ENCODE peak calls at places on chromosomes 7 and 10, in six cellular contexts. B, Q, V, L, J and W are unnamed samples.

GRCh38 chr7:136923111-136923510 is 54.7 kb downstream of the CHRM2 start:
- DNase-seq in B (no peak), Q (peak; percentile 77), V (no peak), L (no peak), J (no peak), W (no peak)

GRCh38 chr10:52897162-52897561 is 124.6 kb upstream of the MBL2 start:
- DNase-seq in B (no peak), Q (no peak), V (no peak), L (no peak), J (no peak), W (no peak)

GRCh38 chr7:105010538-105011523 is 3.2 kb upstream of the KMT2E start:
- DNase-seq in B (no peak), Q (peak; percentile 29), V (no peak), L (no peak), J (no peak), W (no peak)

GRCh38 chr7:105934577-105935185 is 28.4 kb upstream of the CDHR3 start:
- DNase-seq in B (no peak), Q (peak; percentile 47), V (peak; percentile 36), L (no peak), J (peak; percentile 64), W (peak; percentile 36)

GRCh38 chr10:70807566-70807965 is 8.2 kb upstream of the SGPL1 start:
- DNase-seq in B (no peak), Q (no peak), V (no peak), L (no peak), J (no peak), W (no peak)

GRCh38 chr10:109025187-109025586 is 898.1 kb downstream of the XPNPEP1 start:
- DNase-seq in B (no peak), Q (no peak), V (no peak), L (no peak), J (no peak), W (no peak)

GRCh38 chr10:86402283-86402931 is 35.8 kb upstream of the GRID1 start:
- DNase-seq in B (no peak), Q (peak; percentile 15), V (no peak), L (no peak), J (no peak), W (peak; percentile 31)

GRCh38 chr10:60446855-60447254 is 57.2 kb upstream of the ANK3 start:
- DNase-seq in B (no peak), Q (no peak), V (no peak), L (no peak), J (peak; percentile 26), W (no peak)

GRCh38 chr7:7843972-7844371 is 124.6 kb upstream of the GLCCI1 start:
- DNase-seq in B (no peak), Q (no peak), V (no peak), L (no peak), J (no peak), W (no peak)

GRCh38 chr7:18895456-18895855 is 222.0 kb downstream of the TWIST1 start:
- DNase-seq in B (no peak), Q (peak; percentile 88), V (no peak), L (no peak), J (no peak), W (no peak)

GRCh38 chr10:488081-488932 is 201.2 kb downstream of the DIP2C start:
- DNase-seq in B (no peak), Q (no peak), V (no peak), L (peak; percentile 33), J (no peak), W (peak; percentile 9)

GRCh38 chr10:89937494-89937893 is 236.1 kb downstream of the KIF20B start:
- DNase-seq in B (no peak), Q (no peak), V (no peak), L (no peak), J (no peak), W (no peak)

GRCh38 chr7:73841689-73842247 is 548 bp downstream of the METTL27 start:
- DNase-seq in B (peak; percentile 54), Q (no peak), V (no peak), L (peak; percentile 65), J (no peak), W (no peak)

GRCh38 chr7:43092819-43093218 is 19.6 kb upstream of the HECW1 start:
- DNase-seq in B (no peak), Q (no peak), V (no peak), L (no peak), J (no peak), W (no peak)

GRCh38 chr10:59847888-59848287 is 58.5 kb downstream of the CCDC6 start:
- DNase-seq in B (no peak), Q (no peak), V (no peak), L (no peak), J (no peak), W (no peak)

GRCh38 chr7:106345421-106346166 is 60.8 kb upstream of the NAMPT start:
- DNase-seq in B (no peak), Q (peak; percentile 61), V (no peak), L (no peak), J (no peak), W (no peak)

GRCh38 chr7:88184848-88185304 is 35.0 kb downstream of the SRI start:
- DNase-seq in B (no peak), Q (peak; percentile 12), V (no peak), L (peak; percentile 38), J (no peak), W (no peak)

GRCh38 chr7:143346018-143346417 is 16.5 kb downstream of the FAM131B start:
- DNase-seq in B (no peak), Q (no peak), V (no peak), L (no peak), J (no peak), W (no peak)

GRCh38 chr10:59099536-59099935 is 76.9 kb upstream of the PHYHIPL start:
- DNase-seq in B (no peak), Q (no peak), V (no peak), L (no peak), J (no peak), W (no peak)

GRCh38 chr7:94393251-94393758 is 1.4 kb upstream of the COL1A2 start:
- DNase-seq in B (no peak), Q (peak; percentile 56), V (no peak), L (peak; percentile 78), J (no peak), W (peak; percentile 42)

GRCh38 chr7:148264933-148265557 is 325.5 kb upstream of the C7orf33 start:
- DNase-seq in B (no peak), Q (peak; percentile 13), V (peak; percentile 39), L (no peak), J (peak; percentile 21), W (no peak)

GRCh38 chr10:22816298-22816653 is 101.9 kb upstream of the PIP4K2A start:
- DNase-seq in B (no peak), Q (peak; percentile 96), V (no peak), L (no peak), J (no peak), W (no peak)

GRCh38 chr7:115630049-115630448 is 400.5 kb downstream of the TFEC start:
- DNase-seq in B (no peak), Q (no peak), V (no peak), L (no peak), J (no peak), W (no peak)

GRCh38 chr7:116195451-116195850 is 14.9 kb upstream of the TES start:
- DNase-seq in B (no peak), Q (peak; percentile 73), V (no peak), L (no peak), J (no peak), W (no peak)

GRCh38 chr10:13018171-13018570 is 16.7 kb upstream of the CCDC3 start:
- DNase-seq in B (no peak), Q (peak; percentile 59), V (no peak), L (no peak), J (no peak), W (no peak)

GRCh38 chr10:27457261-27457945 is 46.7 kb upstream of the RAB18 start:
- DNase-seq in B (no peak), Q (no peak), V (no peak), L (no peak), J (no peak), W (no peak)

GRCh38 chr10:3043512-3044368 is 23.6 kb upstream of the PFKP start:
- DNase-seq in B (peak; percentile 52), Q (peak; percentile 80), V (peak; percentile 65), L (peak; percentile 71), J (peak; percentile 66), W (peak; percentile 66)

GRCh38 chr10:104032144-104032775 is 53.4 kb downstream of the COL17A1 start:
- DNase-seq in B (no peak), Q (no peak), V (peak; percentile 60), L (no peak), J (no peak), W (no peak)

GRCh38 chr7:149156898-149157297 is 9.6 kb downstream of the ZNF398 start:
- DNase-seq in B (no peak), Q (no peak), V (no peak), L (no peak), J (no peak), W (no peak)

DNA sequence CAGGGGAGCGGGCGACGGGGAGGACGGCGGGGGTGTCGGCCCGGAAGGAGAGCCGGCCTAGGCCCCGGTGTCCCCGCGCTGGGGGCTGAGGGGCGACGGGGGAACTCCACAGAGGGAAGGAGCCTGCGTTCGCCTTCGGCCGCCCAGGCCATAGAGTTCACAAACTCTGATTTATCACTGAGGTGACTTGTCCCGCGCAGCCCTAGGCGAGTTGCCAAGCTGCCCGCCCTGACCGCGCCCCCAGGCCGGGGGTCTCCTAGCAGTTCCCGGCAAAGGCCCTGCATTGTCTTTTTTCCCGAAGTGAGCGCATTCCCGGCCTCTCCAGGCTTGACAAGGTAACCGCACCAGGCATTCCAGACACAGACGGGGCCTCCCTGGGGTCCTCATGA is 2.9 kb upstream of the NKX6-2 start:
- DNase-seq in B (no peak), Q (no peak), V (no peak), L (no peak), J (no peak), W (no peak)
- H3K9me3 ChIP-seq in B (no peaks in the 10 kb centered on the region), Q (peaks cover 5% of the 10 kb centered on the region), V (no peaks in the 10 kb centered on the region), L (no peaks in the 10 kb centered on the region), J (no peaks in the 10 kb centered on the region), W (peaks cover 9% of the 10 kb centered on the region)

GRCh38 chr10:42543840-42544372 is 94.5 kb downstream of the ZNF33B start:
- DNase-seq in B (no peak), Q (no peak), V (peak; percentile 28), L (no peak), J (no peak), W (no peak)
- H3K9me3 ChIP-seq in B (peaks cover 25% of the 10 kb centered on the region), Q (peaks cover 7% of the 10 kb centered on the region), V (peaks cover 23% of the 10 kb centered on the region), L (no peaks in the 10 kb centered on the region), J (peaks cover 31% of the 10 kb centered on the region), W (no peaks in the 10 kb centered on the region)

GRCh38 chr10:37821237-37821636 is 36.2 kb downstream of the ZNF248 start:
- DNase-seq in B (no peak), Q (no peak), V (no peak), L (no peak), J (no peak), W (no peak)
- H3K9me3 ChIP-seq in B (no peaks in the 10 kb centered on the region), Q (peaks cover 21% of the 10 kb centered on the region), V (no peaks in the 10 kb centered on the region), L (no peaks in the 10 kb centered on the region), J (peaks cover 50% of the 10 kb centered on the region), W (no peaks in the 10 kb centered on the region)

GRCh38 chr7:158123753-158124152 is 463.9 kb downstream of the PTPRN2 start:
- DNase-seq in B (no peak), Q (no peak), V (no peak), L (no peak), J (no peak), W (no peak)
- H3K9me3 ChIP-seq in B (no peaks in the 10 kb centered on the region), Q (peaks cover 56% of the 10 kb centered on the region), V (no peaks in the 10 kb centered on the region), L (no peaks in the 10 kb centered on the region), J (peaks cover 4% of the 10 kb centered on the region), W (no peaks in the 10 kb centered on the region)